ENCODE peak calls at places on chromosomes 3 and 15, in seven cellular contexts. T is activated CD8-positive, alpha-beta T cell treated with anti-CD3 and anti-CD28 coated beads for 36 hours; M is activated CD8-positive, alpha-beta memory T cell treated with anti-CD3 and anti-CD28 coated beads for 1 hour; K is OCI-LY7; N is RKO; B is central memory CD4-positive, alpha-beta T cell; Q is amniotic stem cell. G is an unnamed sample.

GRCh38 chr3:126187920-126188319 is 7.5 kb upstream of the ALDH1L1 start:
- DNase-seq in T (no peak), M (no peak), K (no peak), N (no peak), B (no peak), Q (no peak), G (no peak)

GRCh38 chr3:118890186-118890585 is 144.5 kb downstream of the IGSF11 start:
- DNase-seq in T (no peak), M (no peak), K (no peak), N (no peak), B (no peak), Q (no peak), G (no peak)

GRCh38 chr3:123773681-123774431 is 110.3 kb downstream of the MYLK start:
- DNase-seq in T (no peak), M (no peak), K (no peak), N (no peak), B (no peak), Q (peak; percentile 31), G (no peak)

GRCh38 chr3:63333815-63334214 is 55.7 kb downstream of the SYNPR start:
- DNase-seq in T (no peak), M (no peak), K (peak; percentile 7), N (peak; percentile 22), B (no peak), Q (no peak), G (no peak)

GRCh38 chr3:188839187-188839695 is 332.5 kb upstream of the TPRG1 start:
- DNase-seq in T (no peak), M (no peak), K (no peak), N (no peak), B (no peak), Q (no peak), G (no peak)

GRCh38 chr3:101702726-101703125 is 16.2 kb upstream of the RPL24 start:
- DNase-seq in T (no peak), M (no peak), K (no peak), N (no peak), B (no peak), Q (no peak), G (no peak)

GRCh38 chr15:43346305-43346704 is 15.9 kb upstream of the LCMT2 start:
- DNase-seq in T (peak; percentile 20), M (no peak), K (peak; percentile 35), N (peak; percentile 22), B (no peak), Q (no peak), G (no peak)

GRCh38 chr3:12275974-12276373 is 12.9 kb upstream of the PPARG start:
- DNase-seq in T (no peak), M (no peak), K (no peak), N (no peak), B (no peak), Q (no peak), G (no peak)

GRCh38 chr3:8837172-8837571 is 67.8 kb upstream of the OXTR start:
- DNase-seq in T (no peak), M (no peak), K (no peak), N (peak; percentile 47), B (no peak), Q (peak; percentile 21), G (no peak)

GRCh38 chr3:128875556-128876120 is 3.8 kb upstream of the ACAD9 start:
- DNase-seq in T (peak; percentile 87), M (peak; percentile 21), K (peak; percentile 54), N (peak; percentile 29), B (peak; percentile 45), Q (no peak), G (peak; percentile 32)

GRCh38 chr3:20984594-20985207 is 766.3 kb downstream of the ZNF385D start:
- DNase-seq in T (no peak), M (no peak), K (no peak), N (no peak), B (no peak), Q (no peak), G (no peak)

GRCh38 chr3:100556656-100557310 is 52.6 kb upstream of the ADGRG7 start:
- DNase-seq in T (no peak), M (no peak), K (no peak), N (no peak), B (no peak), Q (no peak), G (no peak)

GRCh38 chr3:71066849-71067261 is 516.7 kb downstream of the FOXP1 start:
- DNase-seq in T (peak; percentile 81), M (no peak), K (peak; percentile 45), N (no peak), B (peak; percentile 52), Q (no peak), G (no peak)

GRCh38 chr15:88905576-88905975 is 7.6 kb downstream of the MFGE8 start:
- DNase-seq in T (no peak), M (no peak), K (no peak), N (no peak), B (no peak), Q (no peak), G (no peak)

GRCh38 chr15:90482124-90483011 is 47.4 kb upstream of the CRTC3 start:
- DNase-seq in T (peak; percentile 62), M (peak; percentile 23), K (peak; percentile 60), N (peak; percentile 71), B (peak; percentile 19), Q (no peak), G (peak; percentile 22)

GRCh38 chr3:45153658-45154437 is 7.7 kb upstream of the CDCP1 start:
- DNase-seq in T (no peak), M (no peak), K (no peak), N (no peak), B (no peak), Q (no peak), G (no peak)

GRCh38 chr3:127135241-127136023 is 57.5 kb upstream of the PRR23E start:
- DNase-seq in T (peak; percentile 31), M (no peak), K (no peak), N (no peak), B (no peak), Q (no peak), G (no peak)

GRCh38 chr3:169615833-169616232 is 47.7 kb downstream of the MECOM start:
- DNase-seq in T (no peak), M (no peak), K (no peak), N (no peak), B (no peak), Q (no peak), G (no peak)

GRCh38 chr3:89697321-89697916 is 590.0 kb downstream of the EPHA3 start:
- DNase-seq in T (no peak), M (no peak), K (no peak), N (no peak), B (no peak), Q (no peak), G (no peak)

GRCh38 chr3:60192297-60193114 is 1058.7 kb downstream of the FHIT start:
- DNase-seq in T (peak; percentile 64), M (no peak), K (no peak), N (no peak), B (no peak), Q (no peak), G (no peak)

GRCh38 chr15:55775316-55775715 is 32.4 kb upstream of the PRTG start:
- DNase-seq in T (no peak), M (no peak), K (no peak), N (no peak), B (no peak), Q (no peak), G (no peak)

GRCh38 chr3:23490459-23490858 is 287.3 kb downstream of the UBE2E2 start:
- DNase-seq in T (no peak), M (no peak), K (no peak), N (no peak), B (no peak), Q (peak; percentile 10), G (no peak)

GRCh38 chr3:52345521-52346110 is 29.5 kb downstream of the DNAH1 start:
- DNase-seq in T (no peak), M (no peak), K (no peak), N (no peak), B (no peak), Q (no peak), G (no peak)

GRCh38 chr3:38128303-38128655 is 8.6 kb downstream of the ACAA1 start:
- DNase-seq in T (no peak), M (no peak), K (no peak), N (no peak), B (no peak), Q (no peak), G (no peak)

GRCh38 chr3:14266361-14266760 is 87.7 kb downstream of the LSM3 start:
- DNase-seq in T (no peak), M (no peak), K (no peak), N (peak; percentile 21), B (no peak), Q (peak; percentile 64), G (no peak)

GRCh38 chr3:33908209-33908851 is 109.9 kb downstream of the PDCD6IP start:
- DNase-seq in T (no peak), M (no peak), K (no peak), N (no peak), B (no peak), Q (no peak), G (no peak)

GRCh38 chr3:72811551-72811950 is 36.7 kb downstream of the SHQ1 start:
- DNase-seq in T (no peak), M (no peak), K (peak; percentile 10), N (no peak), B (no peak), Q (no peak), G (no peak)